ENCODE peak calls at places on chromosomes 6 and 20, in four cellular contexts. One of them, this sample, is unnamed. For H3K4me1, the result is how much of the 10 kb centered on the place peaks cover.

GRCh38 chr20:61559706-61560315 is 307.8 kb downstream of the CDH4 start:
- DNase-seq in IMR-90: no peak
- DNase-seq in transverse colon: no peak
- DNase-seq in thoracic aorta: no peak
- DNase-seq in this sample: no peak

GRCh38 chr20:40991181-40991889 is 37.3 kb upstream of the TOP1 start:
- DNase-seq in IMR-90: no peak
- DNase-seq in transverse colon: peak
- DNase-seq in thoracic aorta: no peak
- DNase-seq in this sample: no peak

GRCh38 chr20:51563597-51564332 is 21.2 kb upstream of the NFATC2 start:
- DNase-seq in IMR-90: peak
- DNase-seq in transverse colon: peak
- DNase-seq in thoracic aorta: peak
- DNase-seq in this sample: peak

GRCh38 chr20:2329286-2329685 is 33.5 kb downstream of the TGM3 start:
- DNase-seq in IMR-90: no peak
- DNase-seq in transverse colon: no peak
- DNase-seq in thoracic aorta: no peak
- DNase-seq in this sample: no peak

GRCh38 chr20:2865630-2866029 is 7.7 kb upstream of the PTPRA start:
- DNase-seq in IMR-90: no peak
- DNase-seq in transverse colon: no peak
- DNase-seq in thoracic aorta: no peak
- DNase-seq in this sample: no peak

GRCh38 chr6:111757342-111757741 is 115.9 kb downstream of the FYN start:
- DNase-seq in IMR-90: peak
- DNase-seq in transverse colon: no peak
- DNase-seq in thoracic aorta: no peak
- DNase-seq in this sample: no peak

GRCh38 chr6:11043961-11044711 is at the start of gene ELOVL2:
- DNase-seq in IMR-90: peak
- DNase-seq in transverse colon: no peak
- DNase-seq in thoracic aorta: no peak
- DNase-seq in this sample: no peak

GRCh38 chr20:15675813-15676484 is 897.3 kb downstream of the KIF16B start:
- DNase-seq in IMR-90: no peak
- DNase-seq in transverse colon: no peak
- DNase-seq in thoracic aorta: no peak
- DNase-seq in this sample: no peak

GRCh38 chr6:52523363-52524207 is 53.3 kb downstream of the TRAM2 start:
- DNase-seq in IMR-90: no peak
- DNase-seq in transverse colon: no peak
- DNase-seq in thoracic aorta: no peak
- DNase-seq in this sample: no peak

GRCh38 chr6:113591896-113592827 is 265.0 kb upstream of the MARCKS start:
- DNase-seq in IMR-90: peak
- DNase-seq in transverse colon: peak
- DNase-seq in thoracic aorta: no peak
- DNase-seq in this sample: peak

GRCh38 chr6:96626749-96627353 is 63.9 kb downstream of the FHL5 start:
- DNase-seq in IMR-90: peak
- DNase-seq in transverse colon: no peak
- DNase-seq in thoracic aorta: no peak
- DNase-seq in this sample: no peak

GRCh38 chr6:143234686-143235085 is 174.0 kb downstream of the AIG1 start:
- DNase-seq in IMR-90: no peak
- DNase-seq in transverse colon: no peak
- DNase-seq in thoracic aorta: no peak
- DNase-seq in this sample: no peak

GRCh38 chr6:151141685-151142084 is 98.1 kb upstream of the AKAP12 start:
- DNase-seq in IMR-90: no peak
- DNase-seq in transverse colon: no peak
- DNase-seq in thoracic aorta: no peak
- DNase-seq in this sample: no peak

GRCh38 chr6:128168244-128168643 is 267.4 kb upstream of the THEMIS start:
- DNase-seq in IMR-90: no peak
- DNase-seq in transverse colon: no peak
- DNase-seq in thoracic aorta: no peak
- DNase-seq in this sample: no peak

GRCh38 chr6:54404791-54405190 is 96.5 kb downstream of the TINAG start:
- DNase-seq in IMR-90: no peak
- DNase-seq in transverse colon: no peak
- DNase-seq in thoracic aorta: no peak
- DNase-seq in this sample: no peak

GRCh38 chr6:166810864-166811263 is 145.5 kb downstream of the RNASET2 start:
- DNase-seq in IMR-90: no peak
- DNase-seq in transverse colon: no peak
- DNase-seq in thoracic aorta: no peak
- DNase-seq in this sample: no peak

GRCh38 chr6:48419992-48420391 is 309.0 kb upstream of the PTCHD4 start:
- DNase-seq in IMR-90: no peak
- DNase-seq in transverse colon: no peak
- DNase-seq in thoracic aorta: no peak
- DNase-seq in this sample: no peak

GRCh38 chr6:167229586-167229985 is 61.5 kb upstream of the UNC93A start:
- DNase-seq in IMR-90: no peak
- DNase-seq in transverse colon: no peak
- DNase-seq in thoracic aorta: no peak
- DNase-seq in this sample: no peak

GRCh38 chr20:43187476-43188233 is 2.1 kb downstream of the PTPRT start:
- DNase-seq in IMR-90: peak
- DNase-seq in transverse colon: peak
- DNase-seq in thoracic aorta: no peak
- DNase-seq in this sample: peak

GRCh38 chr20:41365785-41366545 is 653 bp downstream of the EMILIN3 start:
- DNase-seq in IMR-90: no peak
- DNase-seq in transverse colon: no peak
- DNase-seq in thoracic aorta: no peak
- DNase-seq in this sample: no peak

GRCh38 chr20:37920679-37921322 is 17.9 kb downstream of the VSTM2L start:
- DNase-seq in IMR-90: no peak
- DNase-seq in transverse colon: no peak
- DNase-seq in thoracic aorta: no peak
- DNase-seq in this sample: no peak

GRCh38 chr6:170073846-170074245 is 217.0 kb downstream of the DLL1 start:
- DNase-seq in IMR-90: no peak
- DNase-seq in transverse colon: peak
- DNase-seq in thoracic aorta: no peak
- DNase-seq in this sample: no peak

GRCh38 chr20:17620371-17621228 is 50.7 kb downstream of the DSTN start:
- DNase-seq in IMR-90: no peak
- DNase-seq in transverse colon: peak
- DNase-seq in thoracic aorta: no peak
- DNase-seq in this sample: no peak

GRCh38 chr20:56348306-56348695 is 10.5 kb upstream of the FAM210B start:
- DNase-seq in IMR-90: no peak
- DNase-seq in transverse colon: no peak
- DNase-seq in thoracic aorta: no peak
- DNase-seq in this sample: no peak

GRCh38 chr6:73774311-73774766 is 78.3 kb downstream of the CD109 start:
- DNase-seq in IMR-90: peak
- DNase-seq in transverse colon: peak
- DNase-seq in thoracic aorta: no peak
- DNase-seq in this sample: no peak

GRCh38 chr6:51322505-51322904 is 503.8 kb downstream of the TFAP2B start:
- DNase-seq in IMR-90: no peak
- DNase-seq in transverse colon: no peak
- DNase-seq in thoracic aorta: no peak
- DNase-seq in this sample: no peak

GRCh38 chr6:90656325-90656724 is 69.5 kb upstream of the MAP3K7 start:
- DNase-seq in IMR-90: no peak
- DNase-seq in transverse colon: no peak
- DNase-seq in thoracic aorta: no peak
- DNase-seq in this sample: no peak

GRCh38 chr6:117409420-117409819 is 16.3 kb downstream of the ROS1 start:
- DNase-seq in IMR-90: no peak
- DNase-seq in transverse colon: no peak
- DNase-seq in thoracic aorta: no peak
- DNase-seq in this sample: no peak

GRCh38 chr20:23832775-23833508 is 6.4 kb upstream of the CST2 start:
- DNase-seq in IMR-90: no peak
- DNase-seq in transverse colon: no peak
- DNase-seq in thoracic aorta: no peak
- DNase-seq in this sample: no peak

GRCh38 chr20:61806314-61806713 is 259.4 kb downstream of the TAF4 start:
- DNase-seq in IMR-90: no peak
- DNase-seq in transverse colon: no peak
- DNase-seq in thoracic aorta: no peak
- DNase-seq in this sample: no peak

GRCh38 chr6:27031302-27031701 is 216.2 kb upstream of the PRSS16 start:
- DNase-seq in IMR-90: peak
- DNase-seq in transverse colon: no peak
- DNase-seq in thoracic aorta: no peak
- DNase-seq in this sample: no peak

GRCh38 chr6:52164319-52165094 is 21.7 kb upstream of the IL17A start:
- DNase-seq in IMR-90: no peak
- DNase-seq in transverse colon: no peak
- DNase-seq in thoracic aorta: no peak
- DNase-seq in this sample: no peak

GRCh38 chr6:34657307-34657978 is 39.1 kb downstream of the ILRUN start:
- DNase-seq in IMR-90: peak
- DNase-seq in transverse colon: peak
- DNase-seq in thoracic aorta: no peak
- DNase-seq in this sample: no peak

GRCh38 chr6:150068173-150068785 is 642 bp downstream of the ULBP3 start:
- DNase-seq in IMR-90: no peak
- DNase-seq in transverse colon: no peak
- DNase-seq in thoracic aorta: no peak
- DNase-seq in this sample: no peak

DNA sequence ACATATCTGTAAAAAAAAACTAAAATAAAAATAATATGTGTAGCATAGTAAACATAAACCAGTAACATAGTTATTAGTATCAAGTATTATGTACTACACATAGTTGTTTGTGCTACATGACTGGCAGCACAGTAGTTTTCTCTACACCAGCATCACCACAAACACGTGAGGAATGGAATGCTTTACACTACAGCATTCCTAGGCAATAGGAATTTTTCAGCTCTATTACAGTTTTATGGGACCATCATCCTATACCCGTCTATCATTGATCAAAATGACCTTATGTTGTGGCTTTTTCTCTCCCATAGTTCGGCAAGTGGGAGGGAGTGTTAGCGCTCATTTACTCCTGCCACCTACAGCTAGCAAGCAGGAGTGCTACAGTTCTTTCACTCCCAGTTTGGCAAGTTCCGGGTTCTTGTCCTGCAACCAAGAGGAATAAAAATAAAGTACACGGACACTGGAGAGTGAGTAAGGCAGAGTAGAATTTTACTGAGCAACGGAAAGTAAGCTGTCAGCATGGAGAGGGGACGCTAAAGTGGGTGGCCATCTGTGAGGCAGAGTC is 196.8 kb upstream of the HSF2 start:
- DNase-seq in IMR-90: no peak
- DNase-seq in transverse colon: no peak
- DNase-seq in thoracic aorta: no peak
- DNase-seq in this sample: no peak
- TF ChIP-seq CTCF in IMR-90: no peak
- TF ChIP-seq CTCF in transverse colon: no peak
- TF ChIP-seq CTCF in thoracic aorta: no peak
- TF ChIP-seq CTCF in this sample: no peak

DNA sequence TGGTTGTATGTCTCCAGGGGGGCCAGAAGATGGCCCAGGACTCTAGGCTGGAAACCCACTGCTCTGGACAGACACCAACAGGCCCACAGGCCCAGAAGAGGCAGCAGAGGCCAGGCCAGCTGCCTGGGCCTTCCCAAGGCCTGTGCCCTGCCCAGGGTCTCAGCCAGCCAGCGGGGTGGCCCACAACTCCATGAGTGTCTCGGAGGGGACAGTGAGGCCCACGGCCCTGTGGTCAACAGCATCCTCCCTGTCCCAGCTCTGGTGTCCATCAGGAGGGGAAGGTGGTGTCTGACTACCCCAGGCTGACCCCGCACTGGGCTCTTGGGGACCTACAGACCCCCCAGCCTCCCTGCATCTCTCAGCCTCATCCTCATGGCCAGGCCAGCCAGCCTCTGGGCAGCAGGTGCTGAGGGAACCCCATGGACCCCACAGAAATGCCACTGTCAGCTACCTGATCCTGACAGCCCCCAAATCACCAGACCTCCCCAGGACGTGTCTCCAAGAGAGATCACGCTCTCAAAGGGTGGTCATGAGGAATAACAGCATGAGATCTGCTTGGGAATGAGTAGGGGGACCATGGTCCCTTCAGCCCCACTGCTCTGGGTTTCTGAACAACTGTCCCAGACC is 112.4 kb downstream of the NOL4L start:
- DNase-seq in IMR-90: no peak
- DNase-seq in transverse colon: no peak
- DNase-seq in thoracic aorta: no peak
- DNase-seq in this sample: no peak
- H3K4me1 ChIP-seq in IMR-90: under half
- H3K4me1 ChIP-seq in transverse colon: half or more
- H3K4me1 ChIP-seq in thoracic aorta: under half
- H3K4me1 ChIP-seq in this sample: half or more

GRCh38 chr20:50133041-50133440 is 20.1 kb upstream of the UBE2V1 start:
- DNase-seq in IMR-90: no peak
- DNase-seq in transverse colon: no peak
- DNase-seq in thoracic aorta: no peak
- DNase-seq in this sample: no peak

GRCh38 chr20:50130346-50130703 is 17.4 kb upstream of the UBE2V1 start:
- DNase-seq in IMR-90: peak
- DNase-seq in transverse colon: no peak
- DNase-seq in thoracic aorta: no peak
- DNase-seq in this sample: no peak

GRCh38 chr20:50130995-50131394 is 18.0 kb upstream of the UBE2V1 start:
- DNase-seq in IMR-90: peak
- DNase-seq in transverse colon: peak
- DNase-seq in thoracic aorta: peak
- DNase-seq in this sample: no peak

GRCh38 chr20:50136822-50137599 is 16.5 kb downstream of the PEDS1 start:
- DNase-seq in IMR-90: peak
- DNase-seq in transverse colon: no peak
- DNase-seq in thoracic aorta: no peak
- DNase-seq in this sample: no peak

GRCh38 chr20:50133474-50134217 is 19.9 kb downstream of the PEDS1 start:
- DNase-seq in IMR-90: no peak
- DNase-seq in transverse colon: no peak
- DNase-seq in thoracic aorta: no peak
- DNase-seq in this sample: no peak
- TF ChIP-seq CTCF in IMR-90: no peak
- TF ChIP-seq CTCF in transverse colon: peak
- TF ChIP-seq CTCF in thoracic aorta: no peak
- TF ChIP-seq CTCF in this sample: no peak

GRCh38 chr20:45367126-45367525 is 4.2 kb downstream of the SYS1 start:
- DNase-seq in IMR-90: no peak
- DNase-seq in transverse colon: no peak
- DNase-seq in thoracic aorta: no peak
- DNase-seq in this sample: no peak

GRCh38 chr20:45368221-45368980 is 5.4 kb downstream of the SYS1 start:
- DNase-seq in IMR-90: no peak
- DNase-seq in transverse colon: peak
- DNase-seq in thoracic aorta: no peak
- DNase-seq in this sample: no peak

GRCh38 chr20:45366192-45366591 is 3.2 kb downstream of the SYS1 start:
- DNase-seq in IMR-90: no peak
- DNase-seq in transverse colon: no peak
- DNase-seq in thoracic aorta: no peak
- DNase-seq in this sample: no peak

GRCh38 chr20:45365444-45365970 is 2.6 kb downstream of the SYS1 start:
- DNase-seq in IMR-90: no peak
- DNase-seq in transverse colon: no peak
- DNase-seq in thoracic aorta: no peak
- DNase-seq in this sample: no peak

GRCh38 chr20:45366631-45367030 is 3.7 kb downstream of the SYS1 start:
- DNase-seq in IMR-90: no peak
- DNase-seq in transverse colon: no peak
- DNase-seq in thoracic aorta: no peak
- DNase-seq in this sample: no peak
- H3K4me1 ChIP-seq in IMR-90: under half
- H3K4me1 ChIP-seq in transverse colon: under half
- H3K4me1 ChIP-seq in thoracic aorta: under half
- H3K4me1 ChIP-seq in this sample: under half